ENCODE peak calls at places on chromosomes 11 and 22, in eight cellular contexts. Z, Q, U, A, M, H, L and J are unnamed samples.

GRCh38 chr11:127345819-127346459 is 345.4 kb upstream of the KIRREL3 start:
- DNase-seq in Z (peak), Q (no peak), U (peak), A (peak), M (no peak), H (peak), L (peak), J (no peak)

GRCh38 chr11:1854132-1854948 is 1.5 kb downstream of the LSP1 start:
- DNase-seq in Z (peak), Q (peak), U (no peak), A (no peak), M (no peak), H (no peak), L (no peak), J (no peak)

GRCh38 chr11:123072279-123072678 is 10.3 kb upstream of the HSPA8 start:
- DNase-seq in Z (no peak), Q (no peak), U (no peak), A (no peak), M (no peak), H (no peak), L (no peak), J (no peak)

GRCh38 chr11:83629775-83630174 is 343.6 kb upstream of the CCDC90B start:
- DNase-seq in Z (no peak), Q (no peak), U (no peak), A (no peak), M (no peak), H (no peak), L (no peak), J (no peak)

GRCh38 chr22:41140365-41140957 is 48.1 kb downstream of the EP300 start:
- DNase-seq in Z (no peak), Q (no peak), U (no peak), A (no peak), M (no peak), H (no peak), L (no peak), J (no peak)

GRCh38 chr11:47340980-47341775 is 11.3 kb downstream of the MYBPC3 start:
- DNase-seq in Z (no peak), Q (peak), U (no peak), A (no peak), M (no peak), H (no peak), L (no peak), J (no peak)

GRCh38 chr11:94193288-94193687 is 64.6 kb downstream of the PANX1 start:
- DNase-seq in Z (no peak), Q (no peak), U (peak), A (no peak), M (no peak), H (peak), L (no peak), J (no peak)

GRCh38 chr11:111441443-111441842 is 62.4 kb upstream of the POU2AF1 start:
- DNase-seq in Z (no peak), Q (no peak), U (peak), A (no peak), M (no peak), H (peak), L (no peak), J (no peak)

GRCh38 chr11:22044126-22044525 is 148.8 kb upstream of the ANO5 start:
- DNase-seq in Z (no peak), Q (no peak), U (no peak), A (no peak), M (no peak), H (no peak), L (no peak), J (no peak)
- TF ChIP-seq CTCF in Z (no peak), Q (no peak), U (no peak), A (no peak), M (no peak), H (no peak), L (no peak), J (no peak)

GRCh38 chr11:42923651-42924050 is 388.1 kb upstream of the API5 start:
- DNase-seq in Z (no peak), Q (no peak), U (no peak), A (no peak), M (no peak), H (no peak), L (no peak), J (no peak)
- TF ChIP-seq CTCF in Z (no peak), Q (no peak), U (no peak), A (no peak), M (no peak), H (no peak), L (no peak), J (no peak)

GRCh38 chr11:4546876-4547275 is 1.9 kb downstream of the OR52M1 start:
- DNase-seq in Z (no peak), Q (no peak), U (no peak), A (no peak), M (no peak), H (no peak), L (no peak), J (no peak)

DNA sequence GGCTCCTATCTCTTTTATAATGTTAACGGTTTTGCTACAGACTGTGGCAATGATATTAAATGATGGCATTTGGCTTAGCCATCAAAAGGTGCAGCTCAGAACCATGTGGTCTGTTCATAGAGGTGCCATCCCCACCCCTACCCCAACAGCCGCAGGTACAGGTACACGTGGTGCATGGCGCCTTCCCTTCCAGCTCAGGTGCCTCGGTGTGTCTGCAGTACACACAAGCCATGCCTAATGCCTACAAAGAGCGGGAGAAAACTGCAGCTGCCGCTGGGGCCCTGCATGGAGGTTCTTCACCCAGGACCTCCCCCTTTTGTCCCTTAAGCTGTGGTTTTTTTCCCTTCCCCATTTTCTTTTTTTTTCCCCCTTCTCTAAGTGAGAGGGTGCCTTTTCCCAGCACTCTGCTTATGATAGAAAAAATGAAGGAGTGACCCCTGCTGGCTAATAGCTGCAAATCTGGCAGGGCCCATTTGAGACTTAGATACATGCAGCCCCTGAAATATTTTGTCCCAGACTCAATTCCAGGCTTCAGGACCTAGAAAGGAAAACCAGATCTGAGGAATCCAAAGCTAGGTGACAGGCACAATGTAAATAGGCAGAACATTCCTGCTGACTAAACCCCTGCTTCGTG is 6.5 kb downstream of the OR52M1 start:
- DNase-seq in Z (no peak), Q (peak), U (peak), A (no peak), M (no peak), H (peak), L (no peak), J (no peak)
- TF ChIP-seq CTCF in Z (peak), Q (peak), U (no peak), A (no peak), M (no peak), H (peak), L (no peak), J (peak)

GRCh38 chr22:39215430-39216142 is 29.2 kb downstream of the PDGFB start:
- DNase-seq in Z (peak), Q (peak), U (no peak), A (no peak), M (no peak), H (no peak), L (no peak), J (no peak)

GRCh38 chr22:39215070-39215396 is 29.7 kb downstream of the PDGFB start:
- DNase-seq in Z (no peak), Q (peak), U (no peak), A (no peak), M (no peak), H (no peak), L (no peak), J (no peak)

GRCh38 chr22:39214383-39215069 is 30.3 kb downstream of the PDGFB start:
- DNase-seq in Z (no peak), Q (peak), U (peak), A (no peak), M (no peak), H (no peak), L (no peak), J (no peak)

GRCh38 chr22:39214006-39214382 is 30.8 kb downstream of the PDGFB start:
- DNase-seq in Z (no peak), Q (no peak), U (no peak), A (no peak), M (no peak), H (no peak), L (no peak), J (no peak)

DNA sequence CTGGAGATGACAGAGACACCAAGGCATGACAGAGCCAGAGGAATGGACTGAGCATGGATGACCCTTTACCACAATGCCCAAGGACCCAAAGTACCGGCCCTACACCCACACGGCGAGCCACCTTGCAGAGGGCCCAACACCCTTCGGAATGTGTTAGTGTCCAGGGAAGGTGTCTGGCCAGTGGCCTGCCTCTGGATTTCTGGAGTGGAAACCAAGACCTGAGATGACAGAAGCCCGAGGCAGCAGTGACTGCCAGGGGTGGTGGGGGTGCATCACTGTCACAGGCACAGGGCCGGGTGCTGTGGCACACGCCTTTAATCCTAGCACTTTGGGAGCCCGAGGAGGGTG is 28.7 kb downstream of the PDGFB start:
- DNase-seq in Z (no peak), Q (peak), U (no peak), A (no peak), M (no peak), H (no peak), L (no peak), J (no peak)
- TF ChIP-seq CTCF in Z (no peak), Q (no peak), U (peak), A (no peak), M (no peak), H (no peak), L (peak), J (peak)

DNA sequence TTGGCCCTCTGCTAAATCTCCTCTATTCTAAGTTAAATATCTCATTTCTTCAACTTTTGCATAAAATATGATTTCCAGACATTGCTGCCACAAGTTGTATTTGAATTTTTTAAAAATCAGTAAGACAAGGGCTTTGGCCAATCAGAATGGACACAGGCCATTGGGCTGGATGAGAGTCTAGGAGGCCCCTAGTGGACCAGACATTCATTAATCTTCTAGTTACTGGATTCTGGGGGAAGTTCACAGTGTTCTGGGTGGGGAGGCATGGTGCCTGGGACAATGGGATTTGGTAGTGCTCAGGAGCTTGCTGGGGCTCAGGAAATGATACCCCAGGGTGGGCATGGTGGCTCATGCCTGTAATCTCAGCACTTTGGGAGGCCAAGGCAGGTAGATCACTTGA is 12.4 kb upstream of the SORL1 start:
- DNase-seq in Z (peak), Q (no peak), U (no peak), A (no peak), M (no peak), H (no peak), L (no peak), J (no peak)
- TF ChIP-seq CTCF in Z (peak), Q (no peak), U (no peak), A (no peak), M (no peak), H (no peak), L (no peak), J (no peak)